ENCODE peak calls at places on chromosomes 7 and 10, in eight cellular contexts. S, D, T, U, O, W, C and L are unnamed samples.
A peak's percentile ranks its signal among the peaks of the same experiment; 100 is the strongest.

GRCh38 chr10:93436577-93436976 is 45.6 kb downstream of the MYOF start:
- DNase-seq in S (peak; percentile 84), D (no peak), T (no peak), U (no peak), O (peak; percentile 98), W (no peak), C (no peak), L (no peak)

GRCh38 chr10:30505543-30506298 is 71.7 kb downstream of the MAP3K8 start:
- DNase-seq in S (no peak), D (no peak), T (peak; percentile 54), U (no peak), O (no peak), W (no peak), C (no peak), L (no peak)

GRCh38 chr10:4663162-4663992 is 162.6 kb upstream of the AKR1E2 start:
- DNase-seq in S (peak; percentile 96), D (peak; percentile 41), T (peak; percentile 26), U (peak; percentile 82), O (peak; percentile 100), W (no peak), C (no peak), L (peak; percentile 27)

GRCh38 chr7:87059525-87060287 is at the start of gene ELAPOR2:
- DNase-seq in S (no peak), D (peak; percentile 27), T (peak; percentile 88), U (peak; percentile 79), O (peak; percentile 25), W (peak; percentile 89), C (peak; percentile 65), L (peak; percentile 94)

GRCh38 chr7:129388353-129389098 is 45.7 kb upstream of the STRIP2 start:
- DNase-seq in S (no peak), D (no peak), T (no peak), U (no peak), O (no peak), W (no peak), C (no peak), L (no peak)

GRCh38 chr10:82288461-82288881 is 413.5 kb downstream of the NRG3 start:
- DNase-seq in S (no peak), D (no peak), T (no peak), U (no peak), O (peak; percentile 28), W (no peak), C (no peak), L (no peak)

GRCh38 chr10:98898987-98899386 is 336.7 kb downstream of the HPSE2 start:
- DNase-seq in S (no peak), D (no peak), T (no peak), U (no peak), O (no peak), W (no peak), C (no peak), L (no peak)

GRCh38 chr10:14586901-14587300 is 187.8 kb downstream of the FAM107B start:
- DNase-seq in S (no peak), D (no peak), T (no peak), U (no peak), O (no peak), W (no peak), C (peak; percentile 89), L (no peak)

GRCh38 chr10:100248820-100249219 is 18.6 kb downstream of the CWF19L1 start:
- DNase-seq in S (no peak), D (no peak), T (no peak), U (no peak), O (no peak), W (no peak), C (no peak), L (no peak)

GRCh38 chr7:8638076-8638475 is 204.7 kb downstream of the NXPH1 start:
- DNase-seq in S (no peak), D (no peak), T (no peak), U (no peak), O (no peak), W (no peak), C (no peak), L (no peak)

GRCh38 chr7:20778063-20778721 is 8.5 kb downstream of the SP8 start:
- DNase-seq in S (no peak), D (no peak), T (no peak), U (no peak), O (no peak), W (peak; percentile 92), C (no peak), L (no peak)

GRCh38 chr10:79129361-79129997 is 60.7 kb downstream of the ZMIZ1 start:
- DNase-seq in S (no peak), D (no peak), T (no peak), U (no peak), O (peak; percentile 56), W (peak; percentile 50), C (no peak), L (no peak)
- TF ChIP-seq CTCF in S (peak; percentile 25), D (no peak), T (no peak), U (no peak), O (no peak), W (no peak), C (no peak), L (no peak)

GRCh38 chr7:876077-876971 is at the start of gene GET4:
- DNase-seq in S (peak; percentile 87), D (peak; percentile 76), T (peak; percentile 99), U (peak; percentile 96), O (peak; percentile 90), W (peak; percentile 97), C (peak; percentile 93), L (peak; percentile 98)
- TF ChIP-seq CTCF in S (peak; percentile 9), D (no peak), T (peak; percentile 19), U (no peak), O (no peak), W (no peak), C (no peak), L (no peak)

GRCh38 chr7:5139998-5140397 is 50.0 kb upstream of the WIPI2 start:
- DNase-seq in S (no peak), D (no peak), T (peak; percentile 56), U (no peak), O (peak; percentile 23), W (peak; percentile 55), C (no peak), L (no peak)
- TF ChIP-seq CTCF in S (peak; percentile 35), D (no peak), T (peak; percentile 52), U (peak; percentile 7), O (peak; percentile 47), W (peak; percentile 53), C (no peak), L (no peak)

GRCh38 chr10:46301056-46301645 is 14.4 kb downstream of the ANTXRL start:
- DNase-seq in S (no peak), D (no peak), T (no peak), U (no peak), O (no peak), W (no peak), C (no peak), L (no peak)
- TF ChIP-seq CTCF in S (no peak), D (no peak), T (no peak), U (no peak), O (no peak), W (no peak), C (no peak), L (no peak)

DNA sequence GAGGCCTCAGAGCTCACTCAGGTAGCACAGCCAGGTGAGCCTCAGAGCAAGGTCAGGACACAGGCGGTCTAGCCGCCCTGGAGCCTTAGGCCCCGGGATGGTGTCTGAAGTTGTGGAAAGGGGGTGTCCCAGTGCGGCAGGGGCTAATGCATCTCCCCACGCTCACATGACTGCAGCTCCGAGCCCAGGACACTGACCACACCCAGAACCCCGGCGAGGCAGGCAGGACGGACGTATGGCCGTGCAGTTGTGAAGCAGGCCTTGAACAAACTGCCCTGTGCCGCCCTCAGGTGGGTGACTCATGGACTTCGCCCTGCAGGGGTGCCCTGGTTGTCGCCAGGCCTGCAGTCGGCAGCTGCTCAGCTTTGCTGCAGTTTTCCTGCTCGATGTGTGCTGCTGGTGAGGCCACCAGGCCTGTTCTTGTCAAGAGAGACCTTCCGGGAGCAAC is 5.0 kb upstream of the PRKAR1B start:
- DNase-seq in S (no peak), D (no peak), T (peak; percentile 17), U (no peak), O (no peak), W (peak; percentile 45), C (no peak), L (no peak)
- TF ChIP-seq CTCF in S (no peak), D (no peak), T (peak; percentile 16), U (no peak), O (no peak), W (no peak), C (no peak), L (no peak)